ENCODE peak calls at places on chromosomes 13 and 19, in five cellular contexts. H is choroid plexus epithelial cell, Z is heart right ventricle, J is testis, D is tibial artery. V is an unnamed sample.

GRCh38 chr19:41376241-41376997 is at the start of gene TMEM91:
- DNase-seq in H (peak), Z (peak), D (peak), J (no peak), V (no peak)

GRCh38 chr19:16125738-16126495 is 14.2 kb downstream of the RAB8A start:
- DNase-seq in J (no peak), Z (no peak), D (no peak), H (no peak), V (no peak)

GRCh38 chr19:51467864-51468544 is 9.8 kb upstream of the SIGLEC8 start:
- DNase-seq in D (no peak), Z (no peak), J (no peak), H (no peak), V (no peak)

GRCh38 chr13:40187324-40187795 is 479.1 kb downstream of the FOXO1 start:
- DNase-seq in H (no peak), Z (no peak), D (no peak), J (no peak), V (no peak)

GRCh38 chr19:11982526-11982925 is 17.7 kb downstream of the ZNF763 start:
- DNase-seq in J (no peak), H (no peak), D (no peak), Z (no peak), V (no peak)

GRCh38 chr19:56692496-56692895 is 20.9 kb upstream of the ZNF835 start:
- DNase-seq in D (no peak), H (no peak), J (peak), Z (no peak), V (no peak)

GRCh38 chr13:63481334-63481733 is 2065.7 kb upstream of the PCDH20 start:
- DNase-seq in H (peak), Z (no peak), J (peak), D (no peak), V (no peak)

GRCh38 chr13:34545461-34545860 is 396.6 kb upstream of the NBEA start:
- DNase-seq in Z (no peak), H (no peak), D (no peak), J (no peak), V (no peak)

GRCh38 chr13:18978447-18978846 is 203.2 kb downstream of the TUBA3C start:
- DNase-seq in J (peak), Z (no peak), D (no peak), H (no peak), V (no peak)

GRCh38 chr19:40907968-40908735 is 26.1 kb upstream of the CYP2A7 start:
- DNase-seq in Z (no peak), J (peak), H (no peak), D (no peak), V (no peak)

GRCh38 chr19:55080121-55080914 is 4.6 kb downstream of the EPS8L1 start:
- DNase-seq in D (no peak), Z (peak), J (peak), H (peak), V (no peak)

GRCh38 chr13:71217827-71218226 is 649.2 kb downstream of the DACH1 start:
- DNase-seq in H (no peak), J (no peak), D (no peak), Z (no peak), V (no peak)

GRCh38 chr13:55199132-55199531 is 1941.6 kb upstream of the PRR20A start:
- DNase-seq in H (no peak), J (peak), D (no peak), Z (no peak), V (no peak)

GRCh38 chr13:45120967-45121366 is 657 bp downstream of the GTF2F2 start:
- DNase-seq in Z (no peak), D (no peak), H (peak), J (no peak), V (no peak)

GRCh38 chr19:14764401-14764800 is 14.0 kb downstream of the ADGRE2 start:
- DNase-seq in D (no peak), H (no peak), J (no peak), Z (no peak), V (no peak)

GRCh38 chr13:29175245-29175873 is 355.2 kb downstream of the MTUS2 start:
- DNase-seq in D (no peak), H (no peak), Z (no peak), J (no peak), V (no peak)

GRCh38 chr13:41308241-41308640 is 2.8 kb upstream of the NAA16 start:
- DNase-seq in J (no peak), D (no peak), H (no peak), Z (no peak), V (no peak)

GRCh38 chr13:109206616-109207015 is 577.2 kb downstream of the MYO16 start:
- DNase-seq in H (no peak), J (no peak), D (no peak), Z (no peak), V (no peak)

GRCh38 chr19:39515551-39516191 is 732 bp downstream of the SELENOV start:
- DNase-seq in D (no peak), Z (no peak), H (no peak), J (no peak), V (no peak)

GRCh38 chr19:39516270-39516669 is 1.3 kb downstream of the SELENOV start:
- DNase-seq in Z (no peak), J (no peak), H (no peak), D (no peak), V (no peak)

GRCh38 chr19:39517432-39517831 is 2.5 kb downstream of the SELENOV start:
- DNase-seq in Z (no peak), H (no peak), D (no peak), J (no peak), V (no peak)

GRCh38 chr19:39512964-39513363 is 2.0 kb upstream of the SELENOV start:
- DNase-seq in Z (no peak), H (no peak), D (no peak), J (no peak), V (no peak)

GRCh38 chr19:39514840-39515550 is at the start of gene SELENOV:
- DNase-seq in J (no peak), Z (no peak), D (no peak), H (no peak), V (no peak)
- H3K4me3 ChIP-seq in J (peak), Z (peak), D (peak), H (no peak), V (peak)

GRCh38 chr19:53944933-53945332 is 17.8 kb upstream of the CACNG8 start:
- DNase-seq in D (no peak), J (no peak), H (no peak), Z (no peak), V (no peak)

GRCh38 chr19:53944416-53944815 is 18.3 kb upstream of the CACNG8 start:
- DNase-seq in D (no peak), J (no peak), H (no peak), Z (no peak), V (no peak)

GRCh38 chr19:53947624-53948023 is 15.1 kb upstream of the CACNG8 start:
- DNase-seq in D (no peak), H (no peak), Z (no peak), J (no peak), V (no peak)

GRCh38 chr19:53945441-53945840 is 17.3 kb upstream of the CACNG8 start:
- DNase-seq in H (peak), D (no peak), J (no peak), Z (no peak), V (no peak)

DNA sequence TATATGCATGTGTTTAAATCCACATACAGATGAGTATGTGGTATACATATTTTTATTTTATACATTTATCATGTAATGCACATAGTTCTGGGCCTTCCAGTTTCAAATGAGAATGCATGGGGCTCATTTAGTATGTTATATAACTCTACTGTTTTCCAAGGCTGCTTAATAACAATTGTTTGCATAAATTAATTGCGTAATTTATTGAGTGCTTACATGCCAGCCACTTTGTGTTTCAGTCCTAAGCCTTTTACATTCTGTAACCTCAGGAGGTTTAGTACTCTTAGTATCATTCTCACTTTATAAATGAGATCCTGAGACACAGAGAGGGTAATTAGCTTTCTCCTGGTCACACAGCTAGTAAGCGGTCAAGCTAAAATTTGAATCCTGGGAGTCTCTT is 16.7 kb upstream of the CACNG8 start:
- DNase-seq in H (no peak), D (no peak), J (no peak), Z (no peak), V (no peak)
- H3K4me3 ChIP-seq in H (no peak), D (no peak), J (no peak), Z (no peak), V (no peak)

GRCh38 chr13:112638157-112638750 is 50.3 kb upstream of the TUBGCP3 start:
- DNase-seq in Z (no peak), H (no peak), J (no peak), D (no peak), V (no peak)

GRCh38 chr13:112636401-112636975 is 48.5 kb upstream of the TUBGCP3 start:
- DNase-seq in Z (no peak), H (no peak), D (no peak), J (no peak), V (no peak)

GRCh38 chr13:112638919-112639318 is 50.9 kb upstream of the ATP11A start:
- DNase-seq in D (no peak), J (no peak), H (no peak), Z (no peak), V (no peak)

GRCh38 chr13:112635323-112635722 is 47.4 kb upstream of the TUBGCP3 start:
- DNase-seq in J (no peak), Z (no peak), H (no peak), D (no peak), V (no peak)

DNA sequence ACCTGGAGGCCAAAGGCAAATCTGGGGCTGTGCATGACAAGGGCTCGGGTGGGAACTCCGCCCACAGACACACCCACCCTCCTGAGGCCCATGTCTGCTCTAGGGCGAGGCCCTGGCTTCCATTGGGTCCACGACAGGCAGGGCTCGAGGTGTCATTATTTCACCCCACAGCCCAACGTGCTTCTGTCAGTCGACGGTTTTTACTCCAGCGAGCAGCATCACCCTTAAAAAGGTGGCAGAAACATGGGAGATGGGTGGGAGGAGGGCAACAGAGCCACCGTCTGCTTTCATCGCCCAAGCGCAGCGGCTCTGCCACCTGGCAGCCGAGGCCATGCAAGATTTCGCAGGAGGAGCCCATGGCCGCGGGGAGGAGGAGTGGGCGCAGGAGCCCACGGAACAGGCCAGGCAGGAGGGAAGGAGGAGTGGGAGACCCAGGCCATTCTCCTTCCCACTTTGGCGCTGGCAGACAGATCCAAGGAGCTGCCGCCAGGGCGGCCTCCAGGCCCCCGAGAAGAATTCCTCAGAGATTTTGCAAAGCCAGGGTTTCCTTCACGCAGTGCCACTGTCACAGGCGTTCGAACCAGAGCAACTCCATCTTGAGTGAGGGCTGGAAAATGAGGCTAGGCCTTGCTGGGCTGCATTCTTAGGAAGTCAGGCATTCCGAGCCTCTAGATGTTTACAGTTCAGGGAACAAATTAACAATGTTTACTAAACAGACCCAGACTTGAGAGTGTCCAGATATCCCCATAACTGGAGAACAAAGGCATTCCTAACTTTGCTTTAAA is 49.3 kb upstream of the TUBGCP3 start:
- DNase-seq in J (no peak), D (no peak), H (no peak), Z (no peak), V (no peak)
- H3K4me3 ChIP-seq in J (no peak), D (no peak), H (no peak), Z (no peak), V (no peak)

GRCh38 chr19:4181053-4181508 is 1.3 kb downstream of the SIRT6 start:
- DNase-seq in Z (no peak), J (no peak), D (no peak), H (no peak), V (no peak)
- H3K4me3 ChIP-seq in Z (no peak), J (no peak), D (no peak), H (no peak), V (no peak)

GRCh38 chr13:26784704-26785639 is 24.4 kb upstream of the GPR12 start:
- DNase-seq in H (no peak), Z (no peak), J (no peak), D (peak), V (no peak)

GRCh38 chr13:26786651-26787295 is 26.2 kb upstream of the GPR12 start:
- DNase-seq in D (no peak), H (no peak), J (no peak), Z (no peak), V (no peak)

GRCh38 chr13:26787961-26788360 is 27.4 kb upstream of the GPR12 start:
- DNase-seq in D (no peak), H (no peak), J (no peak), Z (no peak), V (no peak)

GRCh38 chr13:26785845-26786630 is 25.5 kb upstream of the GPR12 start:
- DNase-seq in D (peak), Z (peak), H (no peak), J (no peak), V (no peak)
- H3K4me3 ChIP-seq in D (no peak), Z (peak), H (no peak), J (peak), V (no peak)

V was measured in ascending aorta.